ENCODE peak calls at places on chromosomes 7 and 10, in five cellular contexts. J is A549, V is fibroblast of mammary gland, L is foreskin fibroblast, B is neuronal stem cell. E is an unnamed sample.

GRCh38 chr10:86937502-86938154 is 19.8 kb downstream of the MMRN2 start:
- DNase-seq in J (no peak), V (no peak), L (no peak), B (no peak), E (no peak)

GRCh38 chr10:103555712-103556111 is 62.2 kb downstream of the NEURL1 start:
- DNase-seq in L (no peak), B (no peak), J (no peak), V (no peak), E (no peak)

GRCh38 chr7:16646427-16647081 is 573 bp downstream of the BZW2 start:
- DNase-seq in L (no peak), B (no peak), J (no peak), V (no peak), E (no peak)

GRCh38 chr7:20201380-20201779 is 15.8 kb downstream of the MACC1 start:
- DNase-seq in V (no peak), L (no peak), J (no peak), B (no peak), E (no peak)

GRCh38 chr10:114678301-114678700 is 20.2 kb upstream of the ABLIM1 start:
- DNase-seq in V (no peak), J (no peak), B (peak), L (no peak), E (no peak)

GRCh38 chr10:58475322-58476277 is 37.1 kb upstream of the BICC1 start:
- DNase-seq in V (peak), B (no peak), J (no peak), L (peak), E (no peak)

GRCh38 chr7:104185346-104185745 is 22.5 kb downstream of the ORC5 start:
- DNase-seq in V (peak), L (no peak), J (no peak), B (no peak), E (no peak)

GRCh38 chr7:150631084-150631824 is 931 bp downstream of the GIMAP6 start:
- DNase-seq in L (no peak), B (no peak), J (no peak), V (no peak), E (no peak)

GRCh38 chr7:73518470-73518869 is 3.6 kb downstream of the BAZ1B start:
- DNase-seq in J (no peak), L (no peak), B (no peak), V (no peak), E (no peak)

GRCh38 chr7:100483728-100484635 is at the start of gene NYAP1:
- DNase-seq in V (no peak), L (peak), J (peak), B (peak), E (no peak)

GRCh38 chr7:147053761-147054160 is 937.2 kb downstream of the CNTNAP2 start:
- DNase-seq in B (no peak), L (no peak), J (no peak), V (no peak), E (no peak)

GRCh38 chr7:85125679-85126078 is 61.2 kb downstream of the SEMA3D start:
- DNase-seq in L (peak), B (no peak), J (no peak), V (peak), E (no peak)

GRCh38 chr10:127343831-127344230 is 147.4 kb upstream of the INSYN2A start:
- DNase-seq in L (peak), B (no peak), J (no peak), V (peak), E (no peak)

GRCh38 chr10:3494131-3494878 is 290.7 kb downstream of the KLF6 start:
- DNase-seq in V (peak), B (no peak), J (no peak), L (no peak), E (no peak)

GRCh38 chr7:112462236-112462635 is 12.0 kb downstream of the IFRD1 start:
- DNase-seq in B (no peak), V (peak), L (peak), J (no peak), E (no peak)

GRCh38 chr7:142646274-142646895 is 102.9 kb upstream of the PRSS1 start:
- DNase-seq in L (no peak), V (no peak), B (no peak), J (no peak), E (no peak)

GRCh38 chr10:84140036-84140379 is 699 bp downstream of the GHITM start:
- DNase-seq in L (peak), J (no peak), B (no peak), V (peak), E (no peak)

GRCh38 chr10:63266337-63267327 is 133.5 kb downstream of the NRBF2 start:
- DNase-seq in L (no peak), V (no peak), B (no peak), J (no peak), E (peak)

GRCh38 chr10:12975266-12975665 is 26.2 kb downstream of the CCDC3 start:
- DNase-seq in L (no peak), J (peak), V (no peak), B (no peak), E (no peak)

GRCh38 chr10:33146189-33146524 is 188.1 kb upstream of the ITGB1 start:
- DNase-seq in B (no peak), V (no peak), L (no peak), J (no peak), E (no peak)

GRCh38 chr10:52540479-52540984 is 226.5 kb downstream of the DKK1 start:
- DNase-seq in B (no peak), V (peak), J (no peak), L (no peak), E (no peak)

GRCh38 chr10:132360766-132361447 is 28.9 kb downstream of the LRRC27 start:
- DNase-seq in L (no peak), B (no peak), V (no peak), J (peak), E (no peak)

GRCh38 chr7:84237533-84238173 is 43.1 kb upstream of the SEMA3A start:
- DNase-seq in J (peak), L (peak), V (peak), B (no peak), E (no peak)

GRCh38 chr7:14196555-14196954 is 207.1 kb upstream of the ETV1 start:
- DNase-seq in L (peak), J (no peak), V (peak), B (no peak), E (no peak)

GRCh38 chr7:34061175-34061574 is 155.8 kb downstream of the BMPER start:
- DNase-seq in V (peak), B (no peak), L (peak), J (peak), E (no peak)

DNA sequence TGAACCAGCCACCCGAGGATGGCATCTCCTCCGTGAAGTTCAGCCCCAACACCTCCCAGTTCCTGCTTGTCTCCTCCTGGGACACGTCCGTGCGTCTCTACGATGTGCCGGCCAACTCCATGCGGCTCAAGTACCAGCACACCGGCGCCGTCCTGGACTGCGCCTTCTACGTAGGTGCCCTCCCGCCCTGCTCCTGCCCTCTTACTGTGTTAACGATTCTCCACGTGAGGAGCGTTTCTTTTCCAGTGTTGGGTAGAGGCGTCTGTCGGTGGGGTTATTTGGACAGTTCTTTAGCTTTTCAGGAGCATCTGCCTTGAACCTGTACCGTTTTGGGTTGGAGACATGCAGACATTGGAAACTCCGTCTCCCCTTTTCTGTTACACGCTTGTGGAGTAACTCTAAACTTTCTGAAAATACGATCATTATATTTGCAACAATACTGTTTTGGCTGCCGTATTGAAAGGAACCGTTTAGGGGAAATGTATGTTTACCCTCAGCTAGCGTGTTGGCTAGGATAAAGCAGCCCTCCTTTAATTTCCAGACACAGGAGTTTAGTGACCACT is 822 bp downstream of the BUB3 start:
- DNase-seq in J (no peak), L (peak), B (no peak), V (peak), E (no peak)
- H3K4me3 ChIP-seq in J (peak), L (peak), B (peak), V (peak), E (peak)

GRCh38 chr7:28483112-28483511 is 70.8 kb downstream of the CREB5 start:
- DNase-seq in J (no peak), L (no peak), B (peak), V (peak), E (no peak)

GRCh38 chr7:28481131-28481926 is 69.0 kb downstream of the CREB5 start:
- DNase-seq in V (peak), B (peak), J (no peak), L (peak), E (no peak)

GRCh38 chr7:28479507-28479947 is 67.2 kb downstream of the CREB5 start:
- DNase-seq in V (no peak), J (no peak), B (no peak), L (no peak), E (no peak)

GRCh38 chr7:28478661-28479060 is 66.3 kb downstream of the CREB5 start:
- DNase-seq in V (no peak), L (no peak), J (no peak), B (no peak), E (no peak)

GRCh38 chr7:28480595-28480994 is 68.3 kb downstream of the CREB5 start:
- DNase-seq in B (no peak), J (no peak), L (no peak), V (no peak), E (no peak)
- H3K4me3 ChIP-seq in B (no peak), J (no peak), L (no peak), V (no peak), E (no peak)

DNA sequence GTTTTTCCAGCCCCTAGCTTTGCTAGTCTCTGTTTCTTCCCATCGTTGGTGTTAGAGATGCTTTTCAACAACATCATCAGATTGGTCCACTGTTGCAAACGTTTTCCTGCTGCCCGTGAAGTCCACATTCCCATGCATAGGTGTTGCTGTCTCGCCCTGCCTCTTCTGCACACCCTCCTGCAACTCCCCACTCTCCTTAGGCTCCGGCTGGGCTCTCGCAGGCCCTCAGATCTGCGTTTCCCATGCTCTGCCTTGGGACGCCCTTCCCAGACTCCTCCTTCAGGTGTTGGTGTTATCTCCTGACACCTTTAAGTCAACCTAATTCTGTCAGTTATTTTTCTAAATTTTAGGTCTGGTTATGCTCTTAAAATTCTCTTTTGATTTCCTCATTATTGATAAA is 55.0 kb downstream of the ZMYND11 start:
- DNase-seq in B (no peak), V (no peak), J (no peak), L (no peak), E (no peak)
- H3K4me3 ChIP-seq in B (no peak), V (no peak), J (no peak), L (no peak), E (no peak)

DNA sequence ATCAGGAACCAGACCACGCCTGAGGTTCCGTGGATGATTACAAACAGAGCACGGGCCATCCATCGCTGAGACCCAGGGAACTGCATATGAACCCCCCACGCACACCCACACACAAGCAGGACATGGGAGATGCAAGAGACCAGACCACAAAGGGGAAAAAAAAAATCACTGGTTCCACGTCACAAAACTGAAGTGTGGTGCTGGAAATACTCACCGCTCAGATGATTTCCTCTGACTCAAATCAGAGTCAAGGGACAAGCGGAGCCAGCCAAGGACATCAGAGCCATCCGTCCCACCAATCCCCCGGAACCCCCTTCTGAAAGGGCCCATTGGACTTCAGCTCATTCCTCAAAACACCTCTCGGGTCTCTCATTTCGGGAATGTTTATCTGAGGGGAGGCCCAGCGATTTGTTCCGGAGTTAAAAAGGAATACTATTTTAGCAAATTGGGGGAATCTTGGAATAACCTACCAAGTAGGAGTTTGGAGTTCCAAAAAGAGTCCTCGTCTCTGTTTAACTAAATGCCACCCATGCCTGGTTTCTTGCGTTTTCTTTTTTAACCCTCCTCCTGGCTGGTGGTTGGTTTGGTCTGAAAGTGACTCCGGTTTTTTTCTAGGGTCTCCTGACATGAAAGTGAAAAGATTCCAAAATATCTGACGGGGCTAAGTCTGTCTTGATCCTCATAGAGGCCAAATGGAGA is 15.0 kb downstream of the SNX8 start:
- DNase-seq in L (peak), V (peak), B (no peak), J (no peak), E (no peak)
- H3K4me3 ChIP-seq in L (peak), V (no peak), B (no peak), J (no peak), E (no peak)

GRCh38 chr7:18518555-18518954 is 23.0 kb downstream of the HDAC9 start:
- DNase-seq in B (no peak), V (no peak), J (no peak), L (no peak), E (no peak)

GRCh38 chr7:18521236-18521589 is 25.7 kb downstream of the HDAC9 start:
- DNase-seq in J (no peak), V (no peak), L (no peak), B (no peak), E (no peak)

GRCh38 chr7:18521945-18522566 is 26.5 kb downstream of the HDAC9 start:
- DNase-seq in B (no peak), L (no peak), J (no peak), V (no peak), E (no peak)

GRCh38 chr7:18524248-18524647 is 28.7 kb downstream of the HDAC9 start:
- DNase-seq in V (no peak), B (no peak), L (no peak), J (no peak), E (no peak)

GRCh38 chr7:18520450-18521235 is 25.1 kb downstream of the HDAC9 start:
- DNase-seq in B (no peak), V (peak), J (no peak), L (peak), E (no peak)
- H3K4me3 ChIP-seq in B (no peak), V (no peak), J (no peak), L (no peak), E (no peak)

GRCh38 chr10:124403548-124403947 is 15.2 kb downstream of the OAT start:
- DNase-seq in J (peak), B (peak), V (peak), L (peak), E (peak)
- H3K4me3 ChIP-seq in J (no peak), B (no peak), V (no peak), L (no peak), E (no peak)

GRCh38 chr7:30084195-30084594 is 50.6 kb upstream of the MTURN start:
- DNase-seq in V (no peak), J (no peak), B (no peak), L (no peak), E (no peak)
- H3K4me3 ChIP-seq in V (no peak), J (no peak), B (no peak), L (no peak), E (no peak)

GRCh38 chr7:96707901-96708774 is 1.5 kb downstream of the SEM1 start:
- DNase-seq in J (no peak), V (peak), B (no peak), L (no peak), E (no peak)
- H3K4me3 ChIP-seq in J (peak), V (peak), B (no peak), L (peak), E (peak)

DNA sequence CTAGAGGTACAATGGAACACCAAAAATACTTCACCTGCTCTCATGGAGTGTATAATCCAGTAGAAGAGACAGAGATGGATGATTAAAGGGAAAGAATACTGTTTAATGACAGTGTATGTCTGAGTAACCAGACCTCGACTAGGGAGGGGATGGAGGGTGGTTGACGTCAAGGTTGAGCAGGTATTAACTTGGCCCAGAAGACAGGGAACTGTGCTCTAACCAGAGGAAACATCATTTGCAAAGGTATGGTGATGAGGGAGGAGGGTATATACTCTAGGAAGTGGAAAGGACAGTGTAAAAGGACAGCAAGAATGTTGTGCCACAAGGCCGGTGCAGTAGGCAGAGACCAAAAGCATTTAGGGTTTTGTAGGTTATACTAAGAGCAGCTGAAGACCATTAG is 2.9 kb downstream of the MIOS start:
- DNase-seq in L (no peak), V (no peak), B (no peak), J (no peak), E (no peak)
- H3K4me3 ChIP-seq in L (no peak), V (peak), B (no peak), J (no peak), E (no peak)